ENCODE peak calls at places on chromosomes 2 and 18, in nine cellular contexts. S is stimulated activated naive CD8-positive, alpha-beta T cell treated with anti-CD3 and anti-CD28 coated beads, Interleukin-15, amount 100 ng/mL, for 72 hours; K is SK-MEL-5; O is upper lobe of right lung; I is SW480; C is HEK293T; Q is pancreas; P is neural progenitor cell; N is AG20443. L is an unnamed sample.

GRCh38 chr2:136375017-136375901 is 257.3 kb upstream of the CXCR4 start:
- DNase-seq in Q (no peak), I (no peak), K (no peak), N (no peak), S (peak), C (no peak), P (no peak), O (no peak), L (no peak)

GRCh38 chr2:71611247-71611646 is 157.9 kb downstream of the DYSF start:
- DNase-seq in S (no peak), P (no peak), N (no peak), C (no peak), K (no peak), I (no peak), Q (peak), O (peak), L (peak)

GRCh38 chr2:219569041-219569440 is 2.3 kb downstream of the OBSL1 start:
- DNase-seq in I (no peak), P (no peak), N (no peak), Q (no peak), O (no peak), C (no peak), K (no peak), S (no peak), L (no peak)

GRCh38 chr2:232447638-232448472 is 8.1 kb upstream of the ALPI start:
- DNase-seq in P (no peak), K (no peak), N (peak), I (no peak), Q (no peak), S (no peak), O (peak), C (no peak), L (no peak)

GRCh38 chr2:227407601-227408089 is 19.9 kb upstream of the SCYGR1 start:
- DNase-seq in S (no peak), N (no peak), I (no peak), O (peak), C (no peak), K (peak), P (peak), Q (no peak), L (peak)

GRCh38 chr2:227388537-227389011 is 825 bp upstream of the SCYGR1 start:
- DNase-seq in N (peak), I (no peak), Q (no peak), C (no peak), O (no peak), S (no peak), P (no peak), K (no peak), L (no peak)

GRCh38 chr2:186919272-186919671 is 70.3 kb upstream of the ZSWIM2 start:
- DNase-seq in O (no peak), I (peak), N (no peak), C (no peak), S (no peak), Q (no peak), K (no peak), P (no peak), L (no peak)

GRCh38 chr2:218569038-218569431 is 396 bp downstream of the CNOT9 start:
- DNase-seq in O (peak), C (peak), P (peak), K (peak), S (peak), Q (peak), I (peak), N (peak), L (peak)

GRCh38 chr2:70133521-70134348 is 46.5 kb downstream of the PCBP1 start:
- DNase-seq in Q (no peak), P (no peak), N (no peak), C (no peak), O (no peak), S (peak), K (no peak), I (no peak), L (no peak)

GRCh38 chr2:26570083-26570430 is 71.1 kb downstream of the CIB4 start:
- DNase-seq in P (no peak), N (no peak), Q (no peak), K (no peak), I (no peak), C (no peak), O (peak), S (no peak), L (no peak)

GRCh38 chr2:232406556-232407310 is at the start of gene ALPG:
- DNase-seq in Q (no peak), S (no peak), K (no peak), O (peak), P (no peak), N (no peak), I (no peak), C (no peak), L (no peak)

GRCh38 chr2:46268986-46269385 is 28.2 kb upstream of the EPAS1 start:
- DNase-seq in C (no peak), O (no peak), P (no peak), N (peak), K (no peak), Q (no peak), S (no peak), I (peak), L (no peak)

GRCh38 chr2:62307469-62308389 is 111.8 kb downstream of the B3GNT2 start:
- DNase-seq in O (no peak), P (no peak), N (no peak), I (no peak), S (no peak), Q (no peak), C (no peak), K (no peak), L (no peak)

GRCh38 chr2:57849843-57850242 is 196.8 kb upstream of the VRK2 start:
- DNase-seq in S (no peak), Q (no peak), P (no peak), N (no peak), I (no peak), K (no peak), C (no peak), O (no peak), L (no peak)

GRCh38 chr2:216688731-216689360 is 6.5 kb downstream of the IGFBP5 start:
- DNase-seq in O (peak), S (no peak), Q (no peak), N (no peak), K (no peak), P (no peak), I (no peak), C (no peak), L (no peak)

GRCh38 chr18:12946549-12947354 is 1.1 kb upstream of the SEH1L start:
- DNase-seq in N (peak), I (peak), S (no peak), K (peak), O (no peak), P (peak), C (no peak), Q (peak), L (no peak)

GRCh38 chr2:191665286-191665685 is 12.7 kb upstream of the NABP1 start:
- DNase-seq in I (no peak), N (peak), Q (no peak), O (no peak), C (no peak), P (no peak), K (no peak), S (no peak), L (no peak)

GRCh38 chr2:40431600-40431955 is 20.3 kb downstream of the SLC8A1 start:
- DNase-seq in C (no peak), Q (no peak), P (no peak), I (no peak), N (peak), O (no peak), S (no peak), K (no peak), L (no peak)

GRCh38 chr2:2271471-2271941 is 59.6 kb downstream of the MYT1L start:
- DNase-seq in C (no peak), Q (peak), S (no peak), P (no peak), K (no peak), O (no peak), N (peak), I (peak), L (no peak)